ENCODE peak calls at places on chromosomes 2 and 18, in seven cellular contexts. E is stimulated activated CD8-positive, alpha-beta memory T cell treated with anti-CD3 and anti-CD28 coated beads, Interleukin-4, amount 100 ng/mL, for 24 hours; S is HFF-Myc; Y is glutamatergic neuron; O is esophagus squamous epithelium; H is effector CD4-positive, alpha-beta T cell; V is activated naive CD4-positive, alpha-beta T cell treated with anti-CD3 and anti-CD28 coated beads, Interleukin-2, amount 10 ng/mL, durations not matched to agents 7 days and 5 days. G is an unnamed sample.

GRCh38 chr2:112821682-112822081 is 14.9 kb downstream of the IL1B start:
- DNase-seq in E (no peak), S (no peak), Y (no peak), O (no peak), H (no peak), V (peak), G (no peak)

GRCh38 chr18:60452424-60452823 is 79.8 kb upstream of the MC4R start:
- DNase-seq in E (no peak), S (no peak), Y (no peak), O (no peak), H (no peak), V (no peak), G (no peak)

GRCh38 chr18:8750954-8751415 is 45.6 kb downstream of the MTCL1 start:
- DNase-seq in E (no peak), S (peak), Y (no peak), O (no peak), H (no peak), V (no peak), G (no peak)

GRCh38 chr2:219119422-219120043 is 41.1 kb downstream of the NHEJ1 start:
- DNase-seq in E (peak), S (no peak), Y (peak), O (no peak), H (peak), V (peak), G (peak)

GRCh38 chr2:168215813-168216212 is 31.6 kb downstream of the STK39 start:
- DNase-seq in E (no peak), S (no peak), Y (no peak), O (no peak), H (no peak), V (no peak), G (no peak)

GRCh38 chr2:120914839-120915521 is 179.3 kb downstream of the GLI2 start:
- DNase-seq in E (no peak), S (peak), Y (no peak), O (no peak), H (no peak), V (no peak), G (no peak)

GRCh38 chr2:160114020-160114419 is 51.6 kb upstream of the PLA2R1 start:
- DNase-seq in E (no peak), S (no peak), Y (no peak), O (no peak), H (no peak), V (no peak), G (no peak)

GRCh38 chr2:61423714-61424113 is 47.2 kb downstream of the USP34 start:
- DNase-seq in E (no peak), S (no peak), Y (no peak), O (no peak), H (no peak), V (no peak), G (no peak)

GRCh38 chr2:121805767-121806145 is 50.3 kb downstream of the TSN start:
- DNase-seq in E (no peak), S (no peak), Y (no peak), O (no peak), H (no peak), V (no peak), G (no peak)

GRCh38 chr2:109318150-109318948 is 189.3 kb downstream of the SH3RF3 start:
- DNase-seq in E (no peak), S (peak), Y (no peak), O (peak), H (no peak), V (no peak), G (no peak)

GRCh38 chr2:214960677-214961076 is 151.2 kb upstream of the BARD1 start:
- DNase-seq in E (no peak), S (no peak), Y (no peak), O (no peak), H (no peak), V (no peak), G (no peak)

GRCh38 chr2:71940695-71941094 is 207.0 kb downstream of the CYP26B1 start:
- DNase-seq in E (no peak), S (no peak), Y (peak), O (no peak), H (no peak), V (no peak), G (no peak)